ENCODE peak calls at places on chromosomes 2 and 18, in nine cellular contexts. Q, D, F, G, C, U, H, T and J are unnamed samples. For H3K36me3, the result is how much of the 10 kb centered on the place peaks cover.

GRCh38 chr2:237700583-237701032 is 73.2 kb downstream of the LRRFIP1 start:
- DNase-seq in Q (peak), D (peak), F (no peak), G (peak), C (no peak), U (peak), H (peak), T (peak), J (no peak)

GRCh38 chr2:27042159-27042661 is 9.3 kb upstream of the AGBL5 start:
- DNase-seq in Q (no peak), D (no peak), F (no peak), G (no peak), C (no peak), U (no peak), H (no peak), T (no peak), J (no peak)

GRCh38 chr18:845152-845819 is 33.2 kb upstream of the YES1 start:
- DNase-seq in Q (no peak), D (peak), F (no peak), G (peak), C (peak), U (no peak), H (peak), T (peak), J (no peak)

GRCh38 chr18:49609416-49610284 is 47.8 kb downstream of the LIPG start:
- DNase-seq in Q (no peak), D (no peak), F (no peak), G (no peak), C (no peak), U (no peak), H (no peak), T (no peak), J (no peak)

GRCh38 chr2:169469952-169470572 is 9.2 kb upstream of the BBS5 start:
- DNase-seq in Q (no peak), D (no peak), F (no peak), G (no peak), C (no peak), U (no peak), H (no peak), T (no peak), J (no peak)

GRCh38 chr2:11655495-11655894 is 14.5 kb downstream of the NTSR2 start:
- DNase-seq in Q (no peak), D (no peak), F (no peak), G (no peak), C (no peak), U (no peak), H (no peak), T (no peak), J (no peak)

GRCh38 chr18:38634117-38634516 is 1068.5 kb upstream of the CELF4 start:
- DNase-seq in Q (no peak), D (no peak), F (no peak), G (no peak), C (no peak), U (no peak), H (no peak), T (no peak), J (no peak)

GRCh38 chr2:72027426-72028161 is 120.1 kb downstream of the CYP26B1 start:
- DNase-seq in Q (no peak), D (no peak), F (no peak), G (no peak), C (no peak), U (no peak), H (no peak), T (peak), J (peak)

GRCh38 chr2:97728091-97728596 is 14.8 kb downstream of the ZAP70 start:
- DNase-seq in Q (no peak), D (no peak), F (no peak), G (no peak), C (no peak), U (no peak), H (peak), T (peak), J (no peak)

GRCh38 chr18:22342625-22343024 is 75.1 kb downstream of the CTAGE1 start:
- DNase-seq in Q (no peak), D (no peak), F (no peak), G (peak), C (no peak), U (peak), H (peak), T (no peak), J (peak)

GRCh38 chr2:238513346-238513745 is 86.6 kb downstream of the ASB1 start:
- DNase-seq in Q (peak), D (no peak), F (no peak), G (peak), C (no peak), U (no peak), H (peak), T (no peak), J (peak)

GRCh38 chr2:190318931-190319556 is 582 bp downstream of the HIBCH start:
- DNase-seq in Q (peak), D (no peak), F (peak), G (no peak), C (peak), U (no peak), H (no peak), T (no peak), J (no peak)

GRCh38 chr2:48454504-48454903 is 75.5 kb upstream of the STON1 start:
- DNase-seq in Q (no peak), D (no peak), F (no peak), G (no peak), C (no peak), U (no peak), H (peak), T (no peak), J (no peak)

GRCh38 chr2:37829202-37829601 is 95.9 kb upstream of the RMDN2 start:
- DNase-seq in Q (no peak), D (peak), F (peak), G (peak), C (no peak), U (peak), H (peak), T (peak), J (peak)

GRCh38 chr2:229388746-229389145 is 117.7 kb upstream of the PID1 start:
- DNase-seq in Q (no peak), D (no peak), F (no peak), G (no peak), C (no peak), U (no peak), H (no peak), T (no peak), J (no peak)

GRCh38 chr2:239476757-239477565 is 76.1 kb upstream of the HDAC4 start:
- DNase-seq in Q (no peak), D (no peak), F (no peak), G (no peak), C (no peak), U (no peak), H (no peak), T (no peak), J (no peak)

GRCh38 chr18:34643982-34644381 is 66.1 kb upstream of the DTNA start:
- DNase-seq in Q (no peak), D (no peak), F (no peak), G (no peak), C (no peak), U (no peak), H (peak), T (no peak), J (no peak)

GRCh38 chr18:63025251-63025710 is 294.3 kb downstream of the BCL2 start:
- DNase-seq in Q (peak), D (no peak), F (no peak), G (no peak), C (no peak), U (no peak), H (no peak), T (peak), J (no peak)

DNA sequence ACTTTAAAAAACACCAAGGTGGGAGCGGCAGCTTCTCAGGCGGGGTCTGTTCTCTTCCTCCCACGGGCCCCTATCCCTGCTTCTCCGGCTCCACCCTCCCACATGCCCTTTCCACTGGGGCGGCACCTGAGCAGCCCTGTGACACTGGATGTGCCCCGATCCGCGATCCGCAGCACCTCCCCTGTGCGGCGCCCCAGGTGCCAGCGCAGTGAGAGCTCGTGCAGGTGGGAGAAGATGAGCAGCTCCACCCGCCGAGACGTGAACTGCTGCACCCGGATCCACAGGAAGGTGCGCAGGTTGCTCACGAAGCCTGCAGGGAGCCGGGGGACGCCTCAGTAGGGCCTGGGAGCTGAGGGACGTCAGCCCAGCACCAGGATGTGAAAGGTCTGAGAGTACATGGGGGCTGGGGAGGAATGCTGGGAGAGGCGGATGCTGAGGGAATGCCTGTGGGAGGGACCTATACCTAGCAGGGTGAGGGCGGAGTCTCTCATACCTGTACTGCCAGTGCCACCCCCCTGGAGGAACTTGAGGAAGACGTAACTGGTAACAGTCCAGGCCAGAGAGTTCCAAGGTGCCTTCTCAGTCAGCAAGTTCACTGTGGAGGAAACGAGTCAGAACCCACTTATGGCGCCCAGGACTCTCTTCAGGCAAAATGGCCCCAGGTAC is 2.8 kb downstream of the ABCB6 start:
- DNase-seq in Q (peak), D (no peak), F (no peak), G (no peak), C (no peak), U (no peak), H (no peak), T (no peak), J (no peak)
- H3K36me3 ChIP-seq in Q (under half), D (half or more), F (half or more), G (under half), C (under half), U (under half), H (half or more), T (under half), J (under half)

GRCh38 chr2:171393487-171393886 is 40.3 kb downstream of the METTL8 start:
- DNase-seq in Q (no peak), D (no peak), F (no peak), G (no peak), C (no peak), U (no peak), H (no peak), T (no peak), J (no peak)

GRCh38 chr2:171389325-171389724 is 44.5 kb downstream of the METTL8 start:
- DNase-seq in Q (no peak), D (no peak), F (no peak), G (no peak), C (no peak), U (no peak), H (no peak), T (no peak), J (no peak)

GRCh38 chr2:171390941-171391516 is 42.8 kb downstream of the METTL8 start:
- DNase-seq in Q (no peak), D (no peak), F (no peak), G (peak), C (no peak), U (no peak), H (no peak), T (no peak), J (no peak)

GRCh38 chr2:171389780-171390179 is 44.0 kb downstream of the METTL8 start:
- DNase-seq in Q (no peak), D (no peak), F (no peak), G (no peak), C (no peak), U (no peak), H (no peak), T (no peak), J (no peak)

GRCh38 chr2:171391532-171391931 is 42.3 kb downstream of the METTL8 start:
- DNase-seq in Q (no peak), D (no peak), F (no peak), G (no peak), C (no peak), U (no peak), H (no peak), T (no peak), J (no peak)
- H3K27ac ChIP-seq in Q (no peak), D (no peak), F (no peak), G (peak), C (no peak), U (no peak), H (no peak), T (no peak), J (no peak)

GRCh38 chr2:217910875-217911212 is 92.0 kb downstream of the TNS1 start:
- DNase-seq in Q (no peak), D (no peak), F (no peak), G (no peak), C (no peak), U (no peak), H (no peak), T (no peak), J (no peak)

GRCh38 chr2:217909156-217909820 is 93.5 kb downstream of the TNS1 start:
- DNase-seq in Q (peak), D (peak), F (no peak), G (no peak), C (no peak), U (no peak), H (no peak), T (no peak), J (no peak)

GRCh38 chr2:217912030-217913024 is 90.5 kb downstream of the TNS1 start:
- DNase-seq in Q (peak), D (no peak), F (no peak), G (no peak), C (no peak), U (peak), H (no peak), T (no peak), J (no peak)

GRCh38 chr2:217913415-217913814 is 89.4 kb downstream of the TNS1 start:
- DNase-seq in Q (no peak), D (peak), F (no peak), G (no peak), C (no peak), U (peak), H (no peak), T (no peak), J (no peak)

GRCh38 chr2:217911283-217911965 is 91.4 kb downstream of the TNS1 start:
- DNase-seq in Q (no peak), D (no peak), F (no peak), G (no peak), C (no peak), U (no peak), H (no peak), T (no peak), J (no peak)
- H3K4me3 ChIP-seq in Q (peak), D (no peak), F (no peak), G (no peak), C (no peak), U (no peak), H (peak), T (peak), J (no peak)

DNA sequence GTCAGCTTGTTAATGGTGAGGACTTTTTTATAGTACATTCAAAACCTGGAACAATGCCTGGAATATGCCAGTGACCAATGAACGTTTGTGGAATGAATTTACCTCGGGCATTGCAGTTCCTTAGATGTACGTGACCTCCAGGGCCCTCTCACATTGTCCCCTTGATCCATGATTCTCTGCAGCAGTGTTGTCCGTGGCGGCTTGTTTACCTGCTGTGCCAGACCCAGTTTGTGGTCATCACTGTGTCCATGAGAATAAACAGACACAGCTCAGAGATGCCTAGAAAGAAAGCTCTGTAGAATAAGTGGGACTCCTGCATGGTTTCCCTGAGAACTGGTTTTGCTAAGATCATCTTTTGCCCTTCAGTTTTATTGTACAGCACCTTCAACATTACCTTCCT is 1132.2 kb downstream of the DPP10 start:
- DNase-seq in Q (no peak), D (no peak), F (no peak), G (no peak), C (no peak), U (no peak), H (no peak), T (no peak), J (no peak)
- H3K36me3 ChIP-seq in Q (under half), D (under half), F (under half), G (under half), C (under half), U (under half), H (under half), T (under half), J (under half)

GRCh38 chr2:241933175-241933911 is 63.8 kb downstream of the RTP5 start:
- DNase-seq in Q (no peak), D (no peak), F (peak), G (peak), C (peak), U (no peak), H (peak), T (no peak), J (no peak)

GRCh38 chr2:241931976-241932894 is 62.7 kb downstream of the RTP5 start:
- DNase-seq in Q (no peak), D (no peak), F (no peak), G (no peak), C (peak), U (no peak), H (no peak), T (no peak), J (no peak)

GRCh38 chr2:241931084-241931975 is 61.8 kb downstream of the RTP5 start:
- DNase-seq in Q (no peak), D (no peak), F (no peak), G (no peak), C (peak), U (no peak), H (no peak), T (no peak), J (no peak)

GRCh38 chr2:241935314-241935713 is 65.8 kb downstream of the RTP5 start:
- DNase-seq in Q (no peak), D (no peak), F (no peak), G (peak), C (peak), U (no peak), H (peak), T (no peak), J (no peak)

GRCh38 chr2:241932895-241933174 is 63.3 kb downstream of the RTP5 start:
- DNase-seq in Q (no peak), D (no peak), F (no peak), G (no peak), C (peak), U (no peak), H (no peak), T (no peak), J (no peak)
- H3K27ac ChIP-seq in Q (no peak), D (no peak), F (peak), G (no peak), C (peak), U (no peak), H (no peak), T (no peak), J (no peak)

GRCh38 chr2:142875642-142876041 is 1.8 kb upstream of the KYNU start:
- DNase-seq in Q (no peak), D (no peak), F (no peak), G (no peak), C (no peak), U (no peak), H (no peak), T (no peak), J (no peak)

GRCh38 chr2:142876423-142876822 is 1.0 kb upstream of the KYNU start:
- DNase-seq in Q (no peak), D (no peak), F (no peak), G (no peak), C (no peak), U (no peak), H (peak), T (no peak), J (no peak)

GRCh38 chr2:142879191-142879590 is 1.7 kb downstream of the KYNU start:
- DNase-seq in Q (no peak), D (no peak), F (no peak), G (no peak), C (no peak), U (no peak), H (no peak), T (no peak), J (no peak)

GRCh38 chr2:142878061-142878741 is 737 bp downstream of the KYNU start:
- DNase-seq in Q (no peak), D (no peak), F (no peak), G (no peak), C (no peak), U (no peak), H (no peak), T (no peak), J (no peak)

GRCh38 chr2:142877265-142877756 is at the start of gene KYNU:
- DNase-seq in Q (no peak), D (no peak), F (no peak), G (no peak), C (no peak), U (no peak), H (peak), T (no peak), J (no peak)
- H3K4me3 ChIP-seq in Q (no peak), D (peak), F (peak), G (no peak), C (no peak), U (no peak), H (peak), T (peak), J (no peak)